ENCODE peak calls at places on chromosomes 6 and 20, in six cellular contexts. Y, T, R, J, X and W are unnamed samples.

GRCh38 chr6:63582579-63583231 is 10.4 kb downstream of the LOC128125822 start:
- DNase-seq in Y (no peak), T (no peak), R (no peak), J (no peak), X (no peak), W (no peak)

GRCh38 chr6:93300661-93301060 is 118.7 kb downstream of the EPHA7 start:
- DNase-seq in Y (no peak), T (no peak), R (no peak), J (peak; percentile 2), X (no peak), W (no peak)

GRCh38 chr6:163585932-163586437 is 171.5 kb downstream of the QKI start:
- DNase-seq in Y (peak; percentile 62), T (no peak), R (no peak), J (peak; percentile 96), X (peak; percentile 92), W (no peak)

GRCh38 chr20:14445310-14445709 is 107.9 kb upstream of the FLRT3 start:
- DNase-seq in Y (no peak), T (no peak), R (no peak), J (peak; percentile 21), X (peak; percentile 62), W (no peak)

GRCh38 chr20:24448170-24448569 is 21.3 kb upstream of the SYNDIG1 start:
- DNase-seq in Y (no peak), T (no peak), R (no peak), J (no peak), X (no peak), W (no peak)

GRCh38 chr6:37920667-37921066 is 101.1 kb downstream of the ZFAND3 start:
- DNase-seq in Y (no peak), T (no peak), R (no peak), J (no peak), X (no peak), W (no peak)

GRCh38 chr20:48051810-48052491 is 266.7 kb upstream of the SULF2 start:
- DNase-seq in Y (peak; percentile 47), T (no peak), R (no peak), J (peak; percentile 51), X (peak; percentile 76), W (no peak)

GRCh38 chr6:137767931-137768690 is 98.9 kb upstream of the TNFAIP3 start:
- DNase-seq in Y (no peak), T (no peak), R (no peak), J (peak; percentile 76), X (peak; percentile 70), W (peak; percentile 30)

GRCh38 chr6:137640086-137640485 is 145.9 kb upstream of the OLIG3 start:
- DNase-seq in Y (no peak), T (no peak), R (no peak), J (no peak), X (no peak), W (no peak)

GRCh38 chr20:53750827-53751393 is 157.3 kb upstream of the ZNF217 start:
- DNase-seq in Y (no peak), T (peak; percentile 14), R (no peak), J (peak; percentile 62), X (peak; percentile 68), W (peak; percentile 74)

GRCh38 chr6:129736105-129736504 is 26.1 kb upstream of the ARHGAP18 start:
- DNase-seq in Y (no peak), T (no peak), R (no peak), J (no peak), X (no peak), W (no peak)

GRCh38 chr6:4901256-4902061 is 102.4 kb downstream of the RPP40 start:
- DNase-seq in Y (no peak), T (no peak), R (no peak), J (no peak), X (no peak), W (no peak)

GRCh38 chr6:48135352-48136084 is 24.5 kb upstream of the PTCHD4 start:
- DNase-seq in Y (peak; percentile 23), T (no peak), R (no peak), J (peak; percentile 78), X (peak; percentile 64), W (no peak)

GRCh38 chr20:1160496-1160895 is 24.3 kb downstream of the TMEM74B start:
- DNase-seq in Y (no peak), T (no peak), R (no peak), J (no peak), X (no peak), W (no peak)

GRCh38 chr6:161076211-161076677 is 84.7 kb downstream of the MAP3K4 start:
- DNase-seq in Y (no peak), T (peak; percentile 33), R (no peak), J (peak; percentile 25), X (no peak), W (no peak)

GRCh38 chr20:48012401-48012974 is 227.2 kb upstream of the SULF2 start:
- DNase-seq in Y (no peak), T (no peak), R (no peak), J (peak; percentile 43), X (peak; percentile 79), W (no peak)

GRCh38 chr20:34713194-34713943 is 9.2 kb downstream of the TP53INP2 start:
- DNase-seq in Y (peak; percentile 90), T (no peak), R (no peak), J (peak; percentile 99), X (peak; percentile 99), W (no peak)

GRCh38 chr20:41004561-41005360 is 23.9 kb upstream of the TOP1 start:
- DNase-seq in Y (no peak), T (no peak), R (no peak), J (peak; percentile 41), X (peak; percentile 20), W (no peak)

GRCh38 chr20:48732081-48732829 is 95.5 kb downstream of the PREX1 start:
- DNase-seq in Y (no peak), T (no peak), R (no peak), J (no peak), X (no peak), W (no peak)

GRCh38 chr6:139146317-139146726 is 11.4 kb downstream of the HECA start:
- DNase-seq in Y (no peak), T (no peak), R (no peak), J (no peak), X (no peak), W (no peak)

GRCh38 chr6:20126789-20127653 is 85.2 kb downstream of the MBOAT1 start:
- DNase-seq in Y (peak; percentile 56), T (peak; percentile 34), R (peak; percentile 27), J (peak; percentile 55), X (peak; percentile 50), W (peak; percentile 37)

GRCh38 chr6:53623497-53623896 is 42.1 kb downstream of the KLHL31 start:
- DNase-seq in Y (no peak), T (no peak), R (no peak), J (peak; percentile 67), X (no peak), W (no peak)

GRCh38 chr6:32175322-32175710 is 568 bp downstream of the AGPAT1 start:
- DNase-seq in Y (no peak), T (no peak), R (no peak), J (no peak), X (no peak), W (no peak)

GRCh38 chr20:51385941-51386530 is 156.5 kb downstream of the NFATC2 start:
- DNase-seq in Y (peak; percentile 85), T (no peak), R (no peak), J (peak; percentile 61), X (peak; percentile 50), W (peak; percentile 44)

GRCh38 chr6:89081129-89081422 is 525 bp downstream of the PNRC1 start:
- DNase-seq in Y (no peak), T (no peak), R (no peak), J (no peak), X (no peak), W (no peak)

GRCh38 chr6:134850906-134851305 is 99.0 kb downstream of the ALDH8A1 start:
- DNase-seq in Y (no peak), T (no peak), R (no peak), J (peak; percentile 67), X (no peak), W (no peak)

GRCh38 chr6:107345398-107345797 is 114.0 kb downstream of the PDSS2 start:
- DNase-seq in Y (no peak), T (no peak), R (no peak), J (no peak), X (peak; percentile 15), W (no peak)

GRCh38 chr20:58127731-58128130 is 100.7 kb downstream of the ANKRD60 start:
- DNase-seq in Y (peak; percentile 96), T (no peak), R (no peak), J (peak; percentile 78), X (peak; percentile 84), W (no peak)

GRCh38 chr20:15922556-15922955 is 650.7 kb downstream of the KIF16B start:
- DNase-seq in Y (no peak), T (no peak), R (no peak), J (no peak), X (no peak), W (no peak)

GRCh38 chr6:124722479-124722878 is 239.8 kb upstream of the RNF217 start:
- DNase-seq in Y (no peak), T (no peak), R (no peak), J (no peak), X (no peak), W (no peak)

GRCh38 chr6:4155848-4156466 is 20.6 kb upstream of the ECI2 start:
- DNase-seq in Y (peak; percentile 83), T (peak; percentile 71), R (peak; percentile 67), J (peak; percentile 91), X (peak; percentile 85), W (peak; percentile 63)